ENCODE peak calls at places on chromosomes 11 and 22, in eight cellular contexts. V is fibroblast of the aortic adventitia, L is ascending aorta, P is prostate gland, M is heart left ventricle, D is fibroblast of lung, J is H1, U is colonic mucosa. X is an unnamed sample.

GRCh38 chr11:117706322-117706814 is 90.6 kb downstream of the DSCAML1 start:
- DNase-seq in P (no peak), L (no peak), M (no peak), J (no peak), D (no peak), V (no peak), U (peak), X (no peak)

GRCh38 chr11:76234704-76235232 is 28.5 kb upstream of the WNT11 start:
- DNase-seq in J (peak), V (no peak), M (peak), P (no peak), D (no peak), U (peak), L (peak), X (peak)

GRCh38 chr11:92380882-92381281 is 156.3 kb downstream of the FAT3 start:
- DNase-seq in L (no peak), P (no peak), M (no peak), D (peak), J (no peak), U (no peak), V (peak), X (no peak)

GRCh38 chr11:79363861-79364378 is 76.9 kb downstream of the TENM4 start:
- DNase-seq in L (no peak), J (no peak), D (no peak), U (no peak), P (no peak), V (no peak), M (no peak), X (no peak)

GRCh38 chr11:96338910-96339703 is 3.9 kb downstream of the MAML2 start:
- DNase-seq in U (peak), M (peak), J (no peak), V (peak), D (peak), P (no peak), L (peak), X (peak)

GRCh38 chr11:62721994-62722393 is 5.3 kb downstream of the HNRNPUL2 start:
- DNase-seq in J (no peak), U (no peak), D (no peak), L (no peak), M (no peak), P (no peak), V (peak), X (no peak)

GRCh38 chr22:35452351-35452781 is 52.4 kb downstream of the MCM5 start:
- DNase-seq in M (no peak), U (peak), J (no peak), L (no peak), D (no peak), P (peak), V (no peak), X (no peak)

GRCh38 chr11:127966821-127967220 is 620.5 kb downstream of the ETS1 start:
- DNase-seq in D (no peak), U (no peak), L (no peak), P (no peak), M (no peak), V (no peak), J (no peak), X (no peak)

GRCh38 chr22:30574095-30574981 is at the start of gene GAL3ST1:
- DNase-seq in J (no peak), V (no peak), P (no peak), L (no peak), M (no peak), D (no peak), U (peak), X (no peak)

GRCh38 chr11:44226472-44226871 is 83.5 kb downstream of the ALX4 start:
- DNase-seq in P (no peak), U (no peak), L (no peak), D (no peak), M (no peak), V (no peak), J (no peak), X (no peak)

GRCh38 chr11:6319879-6320410 is 356 bp downstream of the CAVIN3 start:
- DNase-seq in V (peak), U (peak), D (peak), M (peak), J (no peak), P (peak), L (peak), X (no peak)

GRCh38 chr11:120332822-120333716 is 3.1 kb upstream of the ARHGEF12 start:
- DNase-seq in D (peak), J (no peak), P (no peak), L (no peak), V (peak), U (no peak), M (no peak), X (no peak)

GRCh38 chr11:2526808-2527381 is 82.1 kb downstream of the KCNQ1 start:
- DNase-seq in V (no peak), D (no peak), J (peak), P (no peak), M (peak), L (peak), U (peak), X (peak)

GRCh38 chr11:133058501-133058900 is 473.8 kb downstream of the OPCML start:
- DNase-seq in U (no peak), P (no peak), D (no peak), V (no peak), L (no peak), M (no peak), J (no peak), X (no peak)
- TF ChIP-seq CTCF in U (no peak), P (no peak), D (no peak), V (no peak), L (no peak), M (no peak), J (peak), X (no peak)

DNA sequence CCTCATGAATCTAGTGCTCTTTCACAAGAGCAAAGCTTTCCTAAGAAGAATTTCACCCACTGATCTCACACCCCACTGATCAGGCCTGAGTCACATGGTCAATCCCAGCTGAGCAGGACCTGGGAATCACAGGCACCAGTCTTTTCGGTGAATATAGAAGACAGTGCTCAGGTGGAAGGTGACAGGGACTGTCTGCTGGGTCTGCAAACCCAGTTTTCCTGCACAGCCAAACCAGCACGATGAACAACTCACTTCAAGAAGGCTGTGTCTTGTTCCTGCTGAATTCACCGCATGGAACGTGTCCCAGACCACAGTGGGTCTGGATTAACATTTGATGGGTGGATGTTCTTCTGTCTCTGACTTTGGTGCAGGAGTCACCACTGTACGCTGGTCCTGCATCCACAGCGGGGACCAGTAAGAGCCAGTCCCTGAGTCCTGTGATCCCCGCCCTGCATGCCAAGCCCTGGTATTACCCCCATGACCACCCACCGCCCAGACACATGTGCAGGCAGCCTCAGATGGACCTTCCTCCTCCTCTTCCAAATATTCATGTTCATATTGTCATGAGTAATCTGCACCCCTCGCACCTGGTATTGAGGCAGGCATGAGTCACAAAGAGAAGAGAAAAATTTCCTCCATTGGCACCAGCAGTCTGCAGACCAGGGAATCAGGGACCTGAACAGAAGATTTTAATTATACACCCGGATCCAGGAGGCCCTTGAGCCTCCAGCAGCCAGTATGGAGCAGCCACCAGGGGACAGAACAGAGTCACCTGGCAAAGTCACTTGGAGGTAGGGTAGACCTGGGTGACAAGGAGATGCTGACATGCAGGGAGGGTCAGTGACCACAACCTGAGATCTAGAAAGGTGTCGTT is 8.6 kb upstream of the IGLL5 start:
- DNase-seq in D (no peak), U (no peak), P (no peak), V (no peak), J (no peak), L (peak), M (no peak), X (no peak)
- TF ChIP-seq CTCF in D (no peak), U (no peak), P (no peak), V (no peak), J (no peak), L (no peak), M (no peak), X (no peak)

GRCh38 chr22:40818747-40819662 is at the start of gene SLC25A17:
- DNase-seq in M (peak), P (peak), U (peak), L (peak), J (peak), V (peak), D (peak), X (peak)
- TF ChIP-seq CTCF in M (peak), P (peak), U (peak), L (peak), J (peak), V (peak), D (peak), X (peak)

DNA sequence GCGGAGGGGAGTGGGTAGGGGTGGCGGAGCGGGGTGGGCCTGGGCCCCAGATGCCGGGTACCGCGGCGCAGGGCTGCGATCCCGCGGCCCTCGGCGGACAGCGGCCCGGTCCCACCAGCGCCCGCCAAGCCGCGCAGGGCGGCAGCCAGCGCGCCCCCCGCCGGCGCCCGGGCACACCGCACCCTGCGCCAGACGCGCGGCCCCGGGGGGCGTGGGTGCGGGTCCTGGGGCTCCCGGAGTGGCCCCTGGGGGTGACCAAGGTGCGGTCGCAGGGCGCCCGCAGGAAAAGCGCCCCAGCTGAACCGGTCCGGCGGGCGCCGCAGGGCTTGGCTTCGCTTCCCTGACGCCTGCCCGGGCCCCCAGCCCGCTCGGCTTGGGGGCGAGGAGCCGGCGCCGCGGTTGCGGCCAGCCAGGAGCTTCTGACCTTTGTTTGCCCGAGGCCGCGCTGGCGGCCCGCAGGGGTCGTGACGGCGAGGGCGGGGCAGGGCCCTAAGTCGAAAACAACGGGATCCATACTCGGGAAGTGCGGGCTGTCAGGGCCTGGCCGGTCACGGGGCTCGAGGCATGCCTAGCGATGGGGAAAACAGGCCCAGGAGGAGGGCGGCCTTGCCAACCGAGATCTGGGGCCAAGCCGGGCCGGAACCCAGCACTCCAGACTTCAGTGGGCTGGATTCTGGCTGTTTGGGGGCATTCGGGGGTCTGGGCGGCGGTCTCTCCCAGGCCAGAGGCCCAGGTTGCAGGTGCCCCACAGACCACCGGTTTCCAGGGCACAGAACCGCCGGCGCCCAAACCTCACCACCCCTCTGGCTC is 581 bp upstream of the AP5B1 start:
- DNase-seq in D (no peak), U (peak), V (peak), L (no peak), M (no peak), P (peak), J (peak), X (peak)
- TF ChIP-seq CTCF in D (no peak), U (no peak), V (no peak), L (peak), M (no peak), P (peak), J (no peak), X (peak)

DNA sequence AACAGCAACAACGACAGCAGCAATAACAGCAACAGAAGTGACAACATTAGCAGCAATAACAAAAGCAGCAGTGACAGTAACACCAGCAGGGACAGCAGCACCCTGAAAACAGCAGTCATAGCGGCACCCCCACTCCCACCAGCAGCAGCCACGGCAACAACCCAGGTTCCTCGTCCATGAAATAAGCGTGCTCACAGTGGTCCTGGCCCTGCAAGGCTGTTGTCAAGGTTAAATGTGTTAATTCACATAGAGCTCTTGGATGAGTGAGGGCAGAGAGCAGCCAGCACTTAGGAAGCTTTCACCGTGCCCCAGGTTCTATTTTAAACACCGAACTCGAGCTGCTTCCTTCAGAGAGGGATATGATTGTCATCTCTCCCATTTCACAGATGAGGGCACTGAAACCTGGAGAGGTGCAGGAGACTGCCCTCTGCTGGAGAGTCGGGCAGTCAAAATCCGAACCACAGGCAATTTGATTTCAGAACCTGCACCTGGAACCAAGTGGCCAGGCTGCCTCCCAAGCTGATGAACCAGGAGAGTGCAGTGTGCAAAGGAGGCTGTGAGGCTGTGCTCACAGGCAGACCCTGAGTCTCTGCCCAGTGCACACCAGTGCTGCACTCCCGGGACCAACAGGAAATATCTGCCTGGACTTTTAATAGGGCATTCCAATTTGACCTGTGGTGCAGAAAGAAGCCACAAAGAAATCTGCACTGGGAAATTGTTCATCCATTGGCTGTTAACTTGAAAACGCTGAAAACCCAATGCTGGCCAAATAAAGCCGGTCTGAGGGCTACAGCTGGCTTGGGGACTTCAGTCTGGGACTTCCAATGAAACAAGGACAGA is 22.9 kb upstream of the FGF3 start:
- DNase-seq in J (peak), V (peak), P (no peak), U (peak), M (no peak), D (no peak), L (no peak), X (no peak)
- TF ChIP-seq CTCF in J (peak), V (peak), P (no peak), U (no peak), M (peak), D (peak), L (no peak), X (no peak)

GRCh38 chr11:89405629-89406028 is 85.5 kb downstream of the NOX4 start:
- DNase-seq in D (peak), P (no peak), J (no peak), L (no peak), U (no peak), M (no peak), V (peak), X (no peak)
- TF ChIP-seq CTCF in D (peak), P (no peak), J (no peak), L (no peak), U (no peak), M (no peak), V (peak), X (no peak)

DNA sequence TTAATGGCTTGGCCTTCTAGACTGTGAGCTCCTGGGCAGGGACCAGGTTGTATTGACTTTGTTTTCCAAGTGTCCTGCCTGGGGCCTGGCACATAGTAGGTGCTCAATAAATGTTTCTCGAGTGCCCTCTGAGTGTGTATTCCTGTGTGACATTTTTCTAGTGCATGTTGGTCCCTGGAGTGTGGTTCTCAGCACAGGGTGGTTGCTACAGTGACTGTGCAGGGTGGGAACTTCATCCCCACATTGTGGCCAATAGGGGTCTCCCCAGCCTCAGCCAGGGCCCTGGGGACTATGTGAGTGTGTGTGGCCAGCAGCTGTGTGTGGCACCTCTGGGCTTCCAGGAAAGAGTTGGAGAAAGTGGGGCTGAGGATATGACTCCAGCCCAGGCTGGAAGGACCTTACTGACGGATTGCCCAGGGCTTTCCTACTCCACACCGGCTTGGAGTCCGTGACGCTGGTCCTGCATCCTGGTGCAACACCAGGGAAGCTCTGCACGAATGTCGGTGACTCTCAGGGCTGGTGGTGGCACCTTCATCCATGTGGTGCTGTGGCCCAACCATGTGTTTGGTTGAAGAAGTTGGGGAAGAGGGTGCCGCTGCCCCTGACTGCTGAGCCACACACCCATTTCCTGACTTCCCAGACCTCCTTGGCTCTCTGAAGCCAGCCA is 9.0 kb upstream of the MARK2 start:
- DNase-seq in J (peak), P (no peak), M (no peak), L (no peak), U (no peak), V (peak), D (peak), X (no peak)
- TF ChIP-seq CTCF in J (peak), P (no peak), M (peak), L (peak), U (no peak), V (peak), D (peak), X (no peak)

DNA sequence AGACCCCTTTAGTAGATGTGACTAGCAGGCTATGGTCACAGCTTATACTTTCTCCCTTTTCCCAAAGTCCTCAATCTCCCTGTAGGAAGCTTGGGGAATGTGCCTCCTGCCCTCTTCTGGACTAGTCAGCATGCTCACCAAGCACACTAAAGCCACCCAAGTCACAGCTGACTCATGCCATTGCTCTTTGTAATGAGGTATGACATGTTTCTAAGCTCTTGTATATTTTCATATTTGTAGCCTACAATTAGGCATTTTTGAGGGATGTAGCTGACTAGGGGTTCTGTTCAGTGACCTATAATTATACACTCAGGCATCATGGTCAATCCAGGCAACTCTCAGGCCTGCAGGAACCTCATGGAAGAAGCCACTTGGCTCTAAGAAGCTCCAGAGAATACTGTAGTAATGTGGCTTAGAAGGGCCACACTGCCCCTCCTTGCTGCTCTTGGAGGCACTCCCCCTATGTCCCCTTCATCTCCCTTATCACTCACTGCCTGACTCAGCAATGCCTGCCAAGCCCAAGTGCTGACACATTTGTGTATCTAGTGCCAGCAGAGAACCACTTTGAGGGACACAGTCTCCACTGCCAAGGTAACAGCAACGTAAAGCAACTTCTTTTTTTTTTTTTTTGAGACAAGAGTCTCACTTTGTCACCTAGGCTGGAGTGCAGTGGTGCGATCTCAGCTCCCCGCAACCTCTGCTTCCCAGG is 86.2 kb downstream of the RPL27A start:
- DNase-seq in U (no peak), V (peak), M (peak), J (no peak), P (no peak), L (peak), D (peak), X (no peak)
- TF ChIP-seq CTCF in U (no peak), V (peak), M (peak), J (no peak), P (peak), L (peak), D (peak), X (no peak)

DNA sequence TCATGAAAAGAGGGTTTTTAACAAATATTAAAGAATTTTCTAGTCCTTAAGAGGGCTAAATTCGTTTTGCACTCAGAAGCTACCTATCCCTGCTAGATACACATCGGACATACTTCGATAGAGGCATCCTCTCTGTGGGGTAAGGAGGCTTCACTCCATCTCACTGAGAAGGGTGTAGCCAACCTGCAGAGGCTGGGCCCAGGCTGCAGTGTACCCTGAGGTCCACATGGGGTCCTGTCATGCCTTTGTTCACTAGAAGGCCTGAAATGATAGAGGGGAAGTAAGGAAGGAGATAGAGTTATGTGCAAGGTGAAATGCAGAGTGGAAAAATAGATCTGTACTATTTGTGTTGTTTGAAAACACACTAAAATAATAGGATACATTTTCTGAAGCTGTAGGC is 45.6 kb downstream of the IGSF9B start:
- DNase-seq in L (no peak), V (no peak), J (no peak), D (no peak), U (no peak), P (no peak), M (no peak), X (no peak)
- TF ChIP-seq CTCF in L (peak), V (peak), J (peak), D (no peak), U (no peak), P (no peak), M (no peak), X (no peak)